ENCODE peak calls at places on chromosomes 13 and 19, in five cellular contexts. One of them, this sample, is unnamed.

GRCh38 chr13:20943519-20944012 is 41.0 kb upstream of the XPO4 start:
- DNase-seq in ovary: peak
- DNase-seq in osteoblast: peak
- DNase-seq in Peyer's patch: peak
- DNase-seq in hepatocyte: peak
- DNase-seq in this sample: peak

GRCh38 chr13:94706854-94707399 is 5.4 kb downstream of the SOX21 start:
- DNase-seq in Peyer's patch: no peak
- DNase-seq in hepatocyte: no peak
- DNase-seq in ovary: no peak
- DNase-seq in osteoblast: peak
- DNase-seq in this sample: no peak

GRCh38 chr13:33034897-33035296 is 18.7 kb downstream of the KL start:
- DNase-seq in Peyer's patch: no peak
- DNase-seq in osteoblast: no peak
- DNase-seq in hepatocyte: no peak
- DNase-seq in ovary: no peak
- DNase-seq in this sample: no peak

GRCh38 chr13:29453657-29454056 is 141.8 kb downstream of the SLC7A1 start:
- DNase-seq in Peyer's patch: no peak
- DNase-seq in osteoblast: no peak
- DNase-seq in hepatocyte: no peak
- DNase-seq in ovary: no peak
- DNase-seq in this sample: no peak

GRCh38 chr19:47026889-47027288 is 7.3 kb downstream of the NPAS1 start:
- DNase-seq in Peyer's patch: no peak
- DNase-seq in osteoblast: peak
- DNase-seq in hepatocyte: peak
- DNase-seq in ovary: no peak
- DNase-seq in this sample: no peak

GRCh38 chr19:50549059-50549926 is 18.9 kb downstream of the LRRC4B start:
- DNase-seq in ovary: no peak
- DNase-seq in Peyer's patch: no peak
- DNase-seq in osteoblast: peak
- DNase-seq in hepatocyte: no peak
- DNase-seq in this sample: no peak

GRCh38 chr13:54357284-54357933 is 1328.8 kb downstream of the OLFM4 start:
- DNase-seq in Peyer's patch: no peak
- DNase-seq in ovary: no peak
- DNase-seq in osteoblast: no peak
- DNase-seq in hepatocyte: no peak
- DNase-seq in this sample: no peak

GRCh38 chr13:103436057-103436654 is 369.9 kb upstream of the SLC10A2 start:
- DNase-seq in Peyer's patch: no peak
- DNase-seq in hepatocyte: no peak
- DNase-seq in osteoblast: no peak
- DNase-seq in ovary: no peak
- DNase-seq in this sample: no peak

GRCh38 chr19:16327911-16328823 is 3.5 kb downstream of the KLF2 start:
- DNase-seq in ovary: peak
- DNase-seq in Peyer's patch: peak
- DNase-seq in osteoblast: peak
- DNase-seq in hepatocyte: peak
- DNase-seq in this sample: no peak

GRCh38 chr13:83229574-83230300 is 652.5 kb downstream of the SLITRK1 start:
- DNase-seq in osteoblast: no peak
- DNase-seq in Peyer's patch: no peak
- DNase-seq in hepatocyte: no peak
- DNase-seq in ovary: no peak
- DNase-seq in this sample: no peak

GRCh38 chr13:26760835-26761582 is 423 bp upstream of the GPR12 start:
- DNase-seq in ovary: no peak
- DNase-seq in Peyer's patch: no peak
- DNase-seq in hepatocyte: no peak
- DNase-seq in osteoblast: no peak
- DNase-seq in this sample: no peak

GRCh38 chr19:13056052-13056660 is 46.5 kb downstream of the LYL1 start:
- DNase-seq in hepatocyte: peak
- DNase-seq in Peyer's patch: no peak
- DNase-seq in osteoblast: peak
- DNase-seq in ovary: peak
- DNase-seq in this sample: no peak

GRCh38 chr13:78022164-78022877 is 103.7 kb upstream of the EDNRB start:
- DNase-seq in hepatocyte: no peak
- DNase-seq in Peyer's patch: peak
- DNase-seq in ovary: no peak
- DNase-seq in osteoblast: peak
- DNase-seq in this sample: no peak

GRCh38 chr13:102405499-102406079 is 3.7 kb upstream of the FGF14 start:
- DNase-seq in ovary: no peak
- DNase-seq in osteoblast: peak
- DNase-seq in hepatocyte: peak
- DNase-seq in Peyer's patch: no peak
- DNase-seq in this sample: no peak

GRCh38 chr19:10026744-10027143 is 13.5 kb downstream of the RDH8 start:
- DNase-seq in ovary: no peak
- DNase-seq in osteoblast: no peak
- DNase-seq in Peyer's patch: no peak
- DNase-seq in hepatocyte: no peak
- DNase-seq in this sample: no peak

GRCh38 chr13:113123226-113124150 is 889 bp downstream of the F10 start:
- DNase-seq in hepatocyte: no peak
- DNase-seq in Peyer's patch: no peak
- DNase-seq in ovary: no peak
- DNase-seq in osteoblast: peak
- DNase-seq in this sample: no peak
- TF ChIP-seq CTCF in hepatocyte: peak
- TF ChIP-seq CTCF in Peyer's patch: no peak
- TF ChIP-seq CTCF in ovary: no peak
- TF ChIP-seq CTCF in osteoblast: peak
- TF ChIP-seq CTCF in this sample: no peak

GRCh38 chr13:44331912-44332840 is 41.4 kb upstream of the SERP2 start:
- DNase-seq in osteoblast: peak
- DNase-seq in hepatocyte: peak
- DNase-seq in Peyer's patch: peak
- DNase-seq in ovary: peak
- DNase-seq in this sample: no peak

GRCh38 chr13:44334751-44335150 is 38.9 kb upstream of the SERP2 start:
- DNase-seq in ovary: no peak
- DNase-seq in osteoblast: peak
- DNase-seq in Peyer's patch: no peak
- DNase-seq in hepatocyte: peak
- DNase-seq in this sample: no peak

GRCh38 chr13:44333950-44334675 is 39.5 kb upstream of the SERP2 start:
- DNase-seq in Peyer's patch: no peak
- DNase-seq in ovary: no peak
- DNase-seq in osteoblast: no peak
- DNase-seq in hepatocyte: no peak
- DNase-seq in this sample: no peak

GRCh38 chr13:44329909-44330545 is 43.6 kb upstream of the SERP2 start:
- DNase-seq in Peyer's patch: no peak
- DNase-seq in hepatocyte: no peak
- DNase-seq in ovary: no peak
- DNase-seq in osteoblast: peak
- DNase-seq in this sample: no peak

DNA sequence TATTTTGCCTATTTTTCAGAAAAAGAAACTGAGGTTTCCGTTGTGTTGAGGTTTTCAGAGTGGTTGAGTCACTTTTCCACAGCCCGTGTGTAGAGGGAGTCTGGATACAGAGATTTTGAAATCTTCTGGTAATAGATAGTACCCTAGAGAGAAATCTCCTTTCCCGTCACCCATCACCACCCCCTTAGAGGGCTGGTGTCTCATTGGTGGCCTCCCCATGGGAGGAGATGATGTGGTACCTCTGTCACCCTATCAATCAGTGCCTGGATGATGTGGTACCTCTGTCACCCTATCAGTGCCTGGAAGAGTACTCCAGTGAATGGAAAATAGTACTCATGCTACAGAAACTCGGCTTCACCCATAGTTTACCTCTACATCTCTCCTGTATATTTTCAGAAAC is 42.2 kb upstream of the SERP2 start:
- DNase-seq in Peyer's patch: no peak
- DNase-seq in hepatocyte: no peak
- DNase-seq in osteoblast: peak
- DNase-seq in ovary: no peak
- DNase-seq in this sample: no peak
- H3K4me3 ChIP-seq in Peyer's patch: no peak
- H3K4me3 ChIP-seq in hepatocyte: no peak
- H3K4me3 ChIP-seq in osteoblast: peak
- H3K4me3 ChIP-seq in ovary: no peak
- H3K4me3 ChIP-seq in this sample: no peak

DNA sequence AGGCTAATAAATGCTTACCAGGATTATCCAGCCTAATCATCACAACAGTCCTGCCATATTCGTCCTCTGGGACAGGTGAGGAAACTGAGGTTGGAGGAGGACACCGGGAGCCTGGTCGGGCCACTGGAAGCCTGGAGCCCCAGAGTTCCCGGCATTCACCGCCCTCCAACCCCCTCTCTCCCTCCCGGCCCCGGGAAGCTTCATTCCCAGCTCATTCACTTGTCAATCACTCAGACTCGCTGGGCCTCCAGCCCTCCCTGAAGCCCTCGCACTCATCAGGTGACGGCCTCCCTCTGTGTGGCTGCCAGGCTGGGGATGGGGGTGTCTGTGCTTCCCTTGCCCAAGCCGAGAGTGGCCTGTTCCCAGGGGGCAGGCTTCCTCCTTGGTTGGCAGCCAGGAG is 22.5 kb upstream of the ZNF99 start:
- DNase-seq in osteoblast: no peak
- DNase-seq in ovary: no peak
- DNase-seq in Peyer's patch: no peak
- DNase-seq in hepatocyte: no peak
- DNase-seq in this sample: no peak
- H3K27ac ChIP-seq in osteoblast: no peak
- H3K27ac ChIP-seq in ovary: no peak
- H3K27ac ChIP-seq in Peyer's patch: no peak
- H3K27ac ChIP-seq in hepatocyte: no peak
- H3K27ac ChIP-seq in this sample: no peak

DNA sequence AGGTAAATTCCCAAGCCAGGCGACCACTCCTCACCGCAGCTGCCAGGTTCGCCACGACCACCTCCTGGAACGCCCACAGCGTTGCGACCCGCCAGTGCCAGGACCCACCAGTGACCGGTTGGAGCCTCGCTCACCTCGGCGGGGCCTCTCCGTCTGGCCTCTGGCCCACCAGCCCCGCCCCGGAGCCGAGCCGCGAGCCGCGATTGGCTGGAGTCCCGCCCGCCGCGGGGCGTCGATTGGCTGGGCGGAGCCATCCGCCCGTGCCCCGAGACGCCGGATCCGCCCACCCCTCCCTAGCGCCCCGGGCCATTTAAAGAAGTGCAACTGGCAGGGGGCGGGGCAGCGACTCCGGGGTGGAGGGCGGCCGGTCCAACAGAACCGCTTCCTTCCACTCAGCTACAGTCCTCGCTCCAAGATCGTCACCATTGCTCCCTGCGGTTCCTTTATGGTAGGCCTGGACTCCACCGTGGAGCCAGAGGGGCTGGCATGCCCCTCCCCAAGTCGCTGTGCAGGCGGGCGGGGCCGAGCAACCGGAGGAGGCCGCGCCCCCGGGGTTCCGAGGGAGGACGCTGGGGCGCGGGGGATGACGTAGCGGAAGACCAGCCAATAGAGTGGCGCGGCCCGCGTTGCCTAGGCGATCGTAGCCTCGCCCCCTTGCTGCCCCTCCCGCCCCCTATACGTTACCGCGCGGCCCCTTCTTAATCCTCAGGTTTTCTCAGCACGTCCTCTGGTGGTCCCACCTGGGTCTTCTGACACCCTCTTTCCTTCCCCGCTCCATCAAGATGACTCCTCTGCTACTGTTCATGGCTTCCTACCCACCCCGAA is at the start of gene SERTAD3:
- DNase-seq in osteoblast: peak
- DNase-seq in ovary: peak
- DNase-seq in hepatocyte: peak
- DNase-seq in Peyer's patch: peak
- DNase-seq in this sample: no peak
- TF ChIP-seq CTCF in osteoblast: no peak
- TF ChIP-seq CTCF in ovary: no peak
- TF ChIP-seq CTCF in hepatocyte: peak
- TF ChIP-seq CTCF in Peyer's patch: peak
- TF ChIP-seq CTCF in this sample: no peak